ENCODE peak calls at places on chromosomes 11 and 22, in ten cellular contexts. One of them, this sample, is unnamed.

GRCh38 chr11:132028380-132029240 is 658.2 kb downstream of the NTM start:
- DNase-seq in activated CD8-positive, alpha-beta T cell treated with anti-CD3 and anti-CD28 coated beads for 36 hours: no peak
- DNase-seq in activated CD4-positive, alpha-beta T cell treated with anti-CD3 and anti-CD28 coated beads, Interleukin-2, amount 10 ng/mL, durations not matched to agents 7 days and 5 days: peak; percentile 7
- DNase-seq in immature natural killer cell: no peak
- DNase-seq in amniotic epithelial cell: peak; percentile 37
- DNase-seq in germinal center: no peak
- DNase-seq in tibial nerve: no peak
- DNase-seq in effector CD4-positive, alpha-beta T cell: no peak
- DNase-seq in HT-29: peak; percentile 55
- DNase-seq in non-pigmented ciliary epithelial cell: no peak
- DNase-seq in this sample: peak; percentile 21

GRCh38 chr11:105000797-105001196 is 22.2 kb downstream of the CASP5 start:
- DNase-seq in activated CD8-positive, alpha-beta T cell treated with anti-CD3 and anti-CD28 coated beads for 36 hours: peak; percentile 60
- DNase-seq in activated CD4-positive, alpha-beta T cell treated with anti-CD3 and anti-CD28 coated beads, Interleukin-2, amount 10 ng/mL, durations not matched to agents 7 days and 5 days: peak; percentile 58
- DNase-seq in immature natural killer cell: peak; percentile 44
- DNase-seq in amniotic epithelial cell: no peak
- DNase-seq in germinal center: peak; percentile 27
- DNase-seq in tibial nerve: no peak
- DNase-seq in effector CD4-positive, alpha-beta T cell: peak; percentile 26
- DNase-seq in HT-29: no peak
- DNase-seq in non-pigmented ciliary epithelial cell: no peak
- DNase-seq in this sample: peak; percentile 4

GRCh38 chr22:30115705-30116104 is 35.4 kb downstream of the HORMAD2 start:
- DNase-seq in activated CD8-positive, alpha-beta T cell treated with anti-CD3 and anti-CD28 coated beads for 36 hours: no peak
- DNase-seq in activated CD4-positive, alpha-beta T cell treated with anti-CD3 and anti-CD28 coated beads, Interleukin-2, amount 10 ng/mL, durations not matched to agents 7 days and 5 days: no peak
- DNase-seq in immature natural killer cell: no peak
- DNase-seq in amniotic epithelial cell: no peak
- DNase-seq in germinal center: no peak
- DNase-seq in tibial nerve: no peak
- DNase-seq in effector CD4-positive, alpha-beta T cell: no peak
- DNase-seq in HT-29: no peak
- DNase-seq in non-pigmented ciliary epithelial cell: no peak
- DNase-seq in this sample: no peak

GRCh38 chr22:31105282-31105929 is 2.0 kb downstream of the SELENOM start:
- DNase-seq in activated CD8-positive, alpha-beta T cell treated with anti-CD3 and anti-CD28 coated beads for 36 hours: no peak
- DNase-seq in activated CD4-positive, alpha-beta T cell treated with anti-CD3 and anti-CD28 coated beads, Interleukin-2, amount 10 ng/mL, durations not matched to agents 7 days and 5 days: no peak
- DNase-seq in immature natural killer cell: no peak
- DNase-seq in amniotic epithelial cell: no peak
- DNase-seq in germinal center: no peak
- DNase-seq in tibial nerve: no peak
- DNase-seq in effector CD4-positive, alpha-beta T cell: no peak
- DNase-seq in HT-29: no peak
- DNase-seq in non-pigmented ciliary epithelial cell: no peak
- DNase-seq in this sample: no peak

GRCh38 chr11:44005076-44005800 is 42.5 kb upstream of the ACCSL start:
- DNase-seq in activated CD8-positive, alpha-beta T cell treated with anti-CD3 and anti-CD28 coated beads for 36 hours: no peak
- DNase-seq in activated CD4-positive, alpha-beta T cell treated with anti-CD3 and anti-CD28 coated beads, Interleukin-2, amount 10 ng/mL, durations not matched to agents 7 days and 5 days: no peak
- DNase-seq in immature natural killer cell: no peak
- DNase-seq in amniotic epithelial cell: no peak
- DNase-seq in germinal center: peak; percentile 26
- DNase-seq in tibial nerve: no peak
- DNase-seq in effector CD4-positive, alpha-beta T cell: no peak
- DNase-seq in HT-29: no peak
- DNase-seq in non-pigmented ciliary epithelial cell: no peak
- DNase-seq in this sample: no peak

GRCh38 chr11:74754507-74755255 is 6.0 kb downstream of the RNF169 start:
- DNase-seq in activated CD8-positive, alpha-beta T cell treated with anti-CD3 and anti-CD28 coated beads for 36 hours: peak; percentile 9
- DNase-seq in activated CD4-positive, alpha-beta T cell treated with anti-CD3 and anti-CD28 coated beads, Interleukin-2, amount 10 ng/mL, durations not matched to agents 7 days and 5 days: no peak
- DNase-seq in immature natural killer cell: no peak
- DNase-seq in amniotic epithelial cell: peak; percentile 95
- DNase-seq in germinal center: no peak
- DNase-seq in tibial nerve: no peak
- DNase-seq in effector CD4-positive, alpha-beta T cell: no peak
- DNase-seq in HT-29: no peak
- DNase-seq in non-pigmented ciliary epithelial cell: peak; percentile 78
- DNase-seq in this sample: no peak

GRCh38 chr11:9313648-9314290 is 624 bp downstream of the TMEM41B start:
- DNase-seq in activated CD8-positive, alpha-beta T cell treated with anti-CD3 and anti-CD28 coated beads for 36 hours: peak; percentile 40
- DNase-seq in activated CD4-positive, alpha-beta T cell treated with anti-CD3 and anti-CD28 coated beads, Interleukin-2, amount 10 ng/mL, durations not matched to agents 7 days and 5 days: peak; percentile 28
- DNase-seq in immature natural killer cell: no peak
- DNase-seq in amniotic epithelial cell: no peak
- DNase-seq in germinal center: peak; percentile 49
- DNase-seq in tibial nerve: no peak
- DNase-seq in effector CD4-positive, alpha-beta T cell: peak; percentile 14
- DNase-seq in HT-29: peak; percentile 63
- DNase-seq in non-pigmented ciliary epithelial cell: no peak
- DNase-seq in this sample: no peak

GRCh38 chr22:38477515-38477914 is 9.6 kb downstream of the KDELR3 start:
- DNase-seq in activated CD8-positive, alpha-beta T cell treated with anti-CD3 and anti-CD28 coated beads for 36 hours: no peak
- DNase-seq in activated CD4-positive, alpha-beta T cell treated with anti-CD3 and anti-CD28 coated beads, Interleukin-2, amount 10 ng/mL, durations not matched to agents 7 days and 5 days: no peak
- DNase-seq in immature natural killer cell: no peak
- DNase-seq in amniotic epithelial cell: no peak
- DNase-seq in germinal center: no peak
- DNase-seq in tibial nerve: no peak
- DNase-seq in effector CD4-positive, alpha-beta T cell: no peak
- DNase-seq in HT-29: peak; percentile 0
- DNase-seq in non-pigmented ciliary epithelial cell: no peak
- DNase-seq in this sample: no peak